ENCODE peak calls at places on chromosomes 6 and 20, in eight cellular contexts. One of them, this sample, is unnamed.

GRCh38 chr6:76026101-76026500 is 46.4 kb downstream of the IMPG1 start:
- DNase-seq in fibroblast of lung: peak; percentile 3
- DNase-seq in HCT116: no peak
- DNase-seq in H1: peak; percentile 57
- DNase-seq in hepatocyte: no peak
- DNase-seq in PC-3: no peak
- DNase-seq in trophoblast cell: no peak
- DNase-seq in MM.1S: no peak
- DNase-seq in this sample: peak; percentile 37

GRCh38 chr20:36687850-36688249 is 41.9 kb upstream of the SLA2 start:
- DNase-seq in PC-3: no peak
- DNase-seq in H1: no peak
- DNase-seq in fibroblast of lung: no peak
- DNase-seq in hepatocyte: no peak
- DNase-seq in HCT116: no peak
- DNase-seq in MM.1S: no peak
- DNase-seq in trophoblast cell: no peak
- DNase-seq in this sample: no peak

GRCh38 chr20:47973519-47974233 is 188.4 kb upstream of the SULF2 start:
- DNase-seq in HCT116: no peak
- DNase-seq in fibroblast of lung: no peak
- DNase-seq in H1: peak; percentile 55
- DNase-seq in trophoblast cell: no peak
- DNase-seq in hepatocyte: no peak
- DNase-seq in PC-3: peak; percentile 77
- DNase-seq in MM.1S: no peak
- DNase-seq in this sample: no peak

GRCh38 chr6:90110971-90111370 is 185.7 kb downstream of the BACH2 start:
- DNase-seq in PC-3: no peak
- DNase-seq in HCT116: no peak
- DNase-seq in fibroblast of lung: no peak
- DNase-seq in H1: no peak
- DNase-seq in MM.1S: no peak
- DNase-seq in hepatocyte: no peak
- DNase-seq in trophoblast cell: no peak
- DNase-seq in this sample: peak; percentile 86

GRCh38 chr20:35558981-35559693 is 17.3 kb downstream of the ERGIC3 start:
- DNase-seq in MM.1S: no peak
- DNase-seq in H1: no peak
- DNase-seq in PC-3: no peak
- DNase-seq in HCT116: no peak
- DNase-seq in trophoblast cell: no peak
- DNase-seq in fibroblast of lung: no peak
- DNase-seq in hepatocyte: no peak
- DNase-seq in this sample: no peak

GRCh38 chr6:108254436-108255410 is 6.1 kb downstream of the SNX3 start:
- DNase-seq in MM.1S: no peak
- DNase-seq in HCT116: no peak
- DNase-seq in H1: no peak
- DNase-seq in hepatocyte: no peak
- DNase-seq in PC-3: no peak
- DNase-seq in trophoblast cell: no peak
- DNase-seq in fibroblast of lung: no peak
- DNase-seq in this sample: no peak

GRCh38 chr6:81727876-81728517 is 24.5 kb downstream of the TENT5A start:
- DNase-seq in H1: no peak
- DNase-seq in fibroblast of lung: no peak
- DNase-seq in PC-3: peak; percentile 79
- DNase-seq in hepatocyte: no peak
- DNase-seq in MM.1S: no peak
- DNase-seq in HCT116: no peak
- DNase-seq in trophoblast cell: no peak
- DNase-seq in this sample: no peak

GRCh38 chr6:32845381-32845884 is 1.6 kb upstream of the PSMB8 start:
- DNase-seq in fibroblast of lung: no peak
- DNase-seq in HCT116: no peak
- DNase-seq in hepatocyte: no peak
- DNase-seq in H1: no peak
- DNase-seq in PC-3: no peak
- DNase-seq in trophoblast cell: peak; percentile 22
- DNase-seq in MM.1S: peak; percentile 33
- DNase-seq in this sample: peak; percentile 79

GRCh38 chr6:160428069-160428430 is 79.9 kb downstream of the SLC22A3 start:
- DNase-seq in trophoblast cell: no peak
- DNase-seq in MM.1S: no peak
- DNase-seq in PC-3: no peak
- DNase-seq in hepatocyte: peak; percentile 48
- DNase-seq in H1: no peak
- DNase-seq in fibroblast of lung: peak; percentile 72
- DNase-seq in HCT116: no peak
- DNase-seq in this sample: no peak

GRCh38 chr6:84618836-84619235 is 145.6 kb downstream of the TBX18 start:
- DNase-seq in PC-3: peak; percentile 22
- DNase-seq in hepatocyte: no peak
- DNase-seq in MM.1S: no peak
- DNase-seq in fibroblast of lung: peak; percentile 71
- DNase-seq in H1: peak; percentile 46
- DNase-seq in trophoblast cell: no peak
- DNase-seq in HCT116: no peak
- DNase-seq in this sample: no peak

GRCh38 chr20:40945189-40945588 is 83.4 kb upstream of the TOP1 start:
- DNase-seq in HCT116: no peak
- DNase-seq in fibroblast of lung: no peak
- DNase-seq in PC-3: no peak
- DNase-seq in hepatocyte: no peak
- DNase-seq in MM.1S: no peak
- DNase-seq in H1: no peak
- DNase-seq in trophoblast cell: peak; percentile 25
- DNase-seq in this sample: peak; percentile 42

GRCh38 chr6:100135977-100136376 is 142.0 kb upstream of the MCHR2 start:
- DNase-seq in HCT116: no peak
- DNase-seq in hepatocyte: no peak
- DNase-seq in H1: no peak
- DNase-seq in MM.1S: no peak
- DNase-seq in trophoblast cell: no peak
- DNase-seq in fibroblast of lung: no peak
- DNase-seq in PC-3: no peak
- DNase-seq in this sample: no peak

DNA sequence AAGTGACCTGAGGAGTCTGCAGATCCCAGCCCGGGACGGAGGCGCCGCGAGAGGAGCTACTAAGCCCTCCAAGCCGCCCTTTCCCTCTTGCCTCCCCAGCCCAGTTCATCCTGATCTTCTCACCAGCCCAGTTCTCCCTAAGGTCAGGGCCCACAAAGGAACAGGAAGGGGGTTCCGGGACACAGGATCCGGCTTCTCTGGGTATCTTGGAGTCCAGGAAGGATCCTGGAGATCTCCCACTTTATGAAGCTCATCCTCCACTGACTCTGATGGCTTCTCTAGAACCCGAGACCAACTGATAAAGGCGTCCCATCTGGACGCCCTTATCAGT is 36.9 kb upstream of the HLA-C start:
- DNase-seq in HCT116: no peak
- DNase-seq in MM.1S: no peak
- DNase-seq in H1: peak; percentile 55
- DNase-seq in PC-3: no peak
- DNase-seq in hepatocyte: no peak
- DNase-seq in trophoblast cell: no peak
- DNase-seq in fibroblast of lung: no peak
- DNase-seq in this sample: no peak
- H3K4me3 ChIP-seq in HCT116: no peak overlapping the region
- H3K4me3 ChIP-seq in MM.1S: no peak overlapping the region
- H3K4me3 ChIP-seq in H1: peak overlapping the region; percentile 50
- H3K4me3 ChIP-seq in PC-3: no peak overlapping the region
- H3K4me3 ChIP-seq in hepatocyte: no peak overlapping the region
- H3K4me3 ChIP-seq in trophoblast cell: no peak overlapping the region
- H3K4me3 ChIP-seq in fibroblast of lung: no peak overlapping the region
- H3K4me3 ChIP-seq in this sample: no peak overlapping the region

GRCh38 chr20:57262244-57263126 is 4.0 kb downstream of the BMP7 start:
- DNase-seq in hepatocyte: no peak
- DNase-seq in MM.1S: no peak
- DNase-seq in fibroblast of lung: no peak
- DNase-seq in H1: peak; percentile 57
- DNase-seq in trophoblast cell: no peak
- DNase-seq in PC-3: no peak
- DNase-seq in HCT116: no peak
- DNase-seq in this sample: no peak
- H2AFZ ChIP-seq in hepatocyte: no peak overlapping the region
- H2AFZ ChIP-seq in MM.1S: no peak overlapping the region
- H2AFZ ChIP-seq in fibroblast of lung: no peak overlapping the region
- H2AFZ ChIP-seq in H1: no peak overlapping the region
- H2AFZ ChIP-seq in trophoblast cell: peak overlapping the region; percentile 5
- H2AFZ ChIP-seq in PC-3: no peak overlapping the region
- H2AFZ ChIP-seq in HCT116: no peak overlapping the region
- H2AFZ ChIP-seq in this sample: no peak overlapping the region

GRCh38 chr20:53565254-53565653 is 28.4 kb downstream of the ZNF217 start:
- DNase-seq in H1: no peak
- DNase-seq in HCT116: no peak
- DNase-seq in fibroblast of lung: no peak
- DNase-seq in hepatocyte: no peak
- DNase-seq in PC-3: no peak
- DNase-seq in MM.1S: no peak
- DNase-seq in trophoblast cell: no peak
- DNase-seq in this sample: no peak
- H3K79me2 ChIP-seq in H1: no peaks in the 10 kb centered on the region
- H3K79me2 ChIP-seq in HCT116: peaks cover 26% of the 10 kb centered on the region
- H3K79me2 ChIP-seq in fibroblast of lung: peaks cover 16% of the 10 kb centered on the region
- H3K79me2 ChIP-seq in hepatocyte: peaks cover 43% of the 10 kb centered on the region
- H3K79me2 ChIP-seq in PC-3: peaks cover 31% of the 10 kb centered on the region
- H3K79me2 ChIP-seq in MM.1S: peaks cover 49% of the 10 kb centered on the region
- H3K79me2 ChIP-seq in trophoblast cell: no peaks in the 10 kb centered on the region
- H3K79me2 ChIP-seq in this sample: peaks cover 20% of the 10 kb centered on the region

GRCh38 chr6:306641-307061 is 14.4 kb downstream of the DUSP22 start:
- DNase-seq in trophoblast cell: no peak
- DNase-seq in hepatocyte: no peak
- DNase-seq in fibroblast of lung: no peak
- DNase-seq in HCT116: no peak
- DNase-seq in H1: no peak
- DNase-seq in MM.1S: no peak
- DNase-seq in PC-3: no peak
- DNase-seq in this sample: no peak

GRCh38 chr6:303263-303662 is 11.0 kb downstream of the DUSP22 start:
- DNase-seq in trophoblast cell: no peak
- DNase-seq in hepatocyte: no peak
- DNase-seq in PC-3: no peak
- DNase-seq in H1: no peak
- DNase-seq in MM.1S: no peak
- DNase-seq in HCT116: no peak
- DNase-seq in fibroblast of lung: no peak
- DNase-seq in this sample: no peak

GRCh38 chr6:305371-306206 is 13.3 kb downstream of the DUSP22 start:
- DNase-seq in hepatocyte: no peak
- DNase-seq in MM.1S: peak; percentile 97
- DNase-seq in PC-3: no peak
- DNase-seq in HCT116: no peak
- DNase-seq in trophoblast cell: no peak
- DNase-seq in H1: no peak
- DNase-seq in fibroblast of lung: no peak
- DNase-seq in this sample: no peak

GRCh38 chr6:303948-304558 is 11.8 kb downstream of the DUSP22 start:
- DNase-seq in H1: no peak
- DNase-seq in trophoblast cell: no peak
- DNase-seq in hepatocyte: no peak
- DNase-seq in PC-3: no peak
- DNase-seq in fibroblast of lung: no peak
- DNase-seq in MM.1S: no peak
- DNase-seq in HCT116: no peak
- DNase-seq in this sample: no peak

DNA sequence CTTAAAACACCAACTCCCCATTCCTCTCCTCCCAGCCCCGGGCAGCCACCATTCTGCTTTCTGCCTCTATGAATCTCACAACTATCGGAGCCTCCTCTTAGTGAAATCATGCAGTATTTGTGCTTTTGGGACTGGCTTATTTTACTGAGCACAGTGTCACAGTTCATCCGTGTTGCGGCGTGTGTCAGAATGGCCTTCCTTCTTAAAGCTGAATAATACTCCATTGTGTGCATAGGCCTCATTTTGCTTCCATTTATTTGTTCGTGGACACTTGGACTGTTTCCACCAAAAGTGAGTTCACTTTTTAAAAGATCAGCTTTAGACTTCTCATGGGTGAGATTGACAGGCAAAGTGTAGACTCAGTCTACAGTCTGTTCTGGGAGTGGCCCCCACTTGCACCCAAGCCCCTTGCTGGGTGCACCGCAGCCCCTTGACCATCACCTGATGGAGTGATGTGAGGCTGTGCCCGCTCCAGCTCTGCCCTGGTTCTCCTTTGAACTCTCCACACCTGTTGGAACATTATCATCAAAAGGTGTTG is 12.6 kb downstream of the DUSP22 start:
- DNase-seq in trophoblast cell: no peak
- DNase-seq in H1: no peak
- DNase-seq in hepatocyte: no peak
- DNase-seq in MM.1S: no peak
- DNase-seq in fibroblast of lung: no peak
- DNase-seq in HCT116: no peak
- DNase-seq in PC-3: no peak
- DNase-seq in this sample: no peak
- H3K4me3 ChIP-seq in trophoblast cell: no peak overlapping the region
- H3K4me3 ChIP-seq in H1: no peak overlapping the region
- H3K4me3 ChIP-seq in hepatocyte: no peak overlapping the region
- H3K4me3 ChIP-seq in MM.1S: peak overlapping the region; percentile 10
- H3K4me3 ChIP-seq in fibroblast of lung: no peak overlapping the region
- H3K4me3 ChIP-seq in HCT116: no peak overlapping the region
- H3K4me3 ChIP-seq in PC-3: no peak overlapping the region
- H3K4me3 ChIP-seq in this sample: no peak overlapping the region

GRCh38 chr20:38144608-38145093 is 20.4 kb downstream of the TGM2 start:
- DNase-seq in HCT116: no peak
- DNase-seq in PC-3: no peak
- DNase-seq in trophoblast cell: no peak
- DNase-seq in hepatocyte: no peak
- DNase-seq in H1: no peak
- DNase-seq in MM.1S: no peak
- DNase-seq in fibroblast of lung: no peak
- DNase-seq in this sample: no peak
- H2AFZ ChIP-seq in HCT116: no peak overlapping the region
- H2AFZ ChIP-seq in PC-3: no peak overlapping the region
- H2AFZ ChIP-seq in trophoblast cell: no peak overlapping the region
- H2AFZ ChIP-seq in hepatocyte: no peak overlapping the region
- H2AFZ ChIP-seq in H1: no peak overlapping the region
- H2AFZ ChIP-seq in MM.1S: peak overlapping the region; percentile 81
- H2AFZ ChIP-seq in fibroblast of lung: no peak overlapping the region
- H2AFZ ChIP-seq in this sample: no peak overlapping the region

GRCh38 chr20:9079038-9079731 is 10.3 kb downstream of the PLCB4 start:
- DNase-seq in H1: no peak
- DNase-seq in fibroblast of lung: no peak
- DNase-seq in HCT116: no peak
- DNase-seq in trophoblast cell: no peak
- DNase-seq in MM.1S: no peak
- DNase-seq in PC-3: no peak
- DNase-seq in hepatocyte: no peak
- DNase-seq in this sample: no peak

DNA sequence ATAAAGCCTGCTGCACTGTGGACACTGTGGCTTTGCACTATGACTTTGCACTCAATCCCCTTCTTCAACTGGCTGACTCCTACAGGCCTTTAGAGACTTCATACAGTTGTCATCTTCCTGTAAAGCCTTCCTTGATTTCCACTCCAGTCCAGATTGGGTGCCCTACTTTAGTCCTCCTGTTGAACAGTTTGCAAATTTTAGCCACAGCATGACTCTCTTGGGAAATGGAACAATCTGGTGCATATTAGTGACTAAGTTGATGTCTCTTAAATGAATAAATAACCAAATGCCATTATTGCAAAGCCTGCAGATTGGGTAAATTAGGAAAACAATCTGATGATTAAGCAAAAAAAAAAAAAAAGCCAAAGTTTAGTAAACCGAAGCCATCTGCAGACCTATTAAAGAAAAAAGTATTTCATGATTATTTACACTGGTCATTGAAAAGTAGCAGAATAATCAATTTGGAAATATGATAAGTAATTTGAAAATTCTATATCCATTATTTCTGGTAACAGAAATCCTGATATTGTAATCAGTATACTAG is 12.6 kb downstream of the PLCB4 start:
- DNase-seq in hepatocyte: no peak
- DNase-seq in fibroblast of lung: no peak
- DNase-seq in PC-3: no peak
- DNase-seq in MM.1S: no peak
- DNase-seq in HCT116: no peak
- DNase-seq in H1: no peak
- DNase-seq in trophoblast cell: no peak
- DNase-seq in this sample: no peak
- H3K79me2 ChIP-seq in hepatocyte: peaks cover 5% of the 10 kb centered on the region
- H3K79me2 ChIP-seq in fibroblast of lung: no peaks in the 10 kb centered on the region
- H3K79me2 ChIP-seq in PC-3: peaks cover 88% of the 10 kb centered on the region
- H3K79me2 ChIP-seq in MM.1S: no peaks in the 10 kb centered on the region
- H3K79me2 ChIP-seq in HCT116: no peaks in the 10 kb centered on the region
- H3K79me2 ChIP-seq in H1: no peaks in the 10 kb centered on the region
- H3K79me2 ChIP-seq in trophoblast cell: no peaks in the 10 kb centered on the region
- H3K79me2 ChIP-seq in this sample: no peaks in the 10 kb centered on the region